ENCODE peak calls at places on chromosomes 1 and 21, in four cellular contexts. H is HT1080, G is Daoy, F is fibroblast of pulmonary artery. Z is an unnamed sample.

GRCh38 chr1:20143734-20144565 is 4.8 kb downstream of the PLA2G2F start:
- DNase-seq in H (no peak), G (no peak), F (no peak), Z (no peak)

GRCh38 chr1:169928438-169929209 is 34.9 kb upstream of the SCYL3 start:
- DNase-seq in H (peak; percentile 55), G (peak; percentile 19), F (peak; percentile 77), Z (peak; percentile 32)

GRCh38 chr1:11059166-11059989 is 440 bp downstream of the SRM start:
- DNase-seq in H (no peak), G (peak; percentile 26), F (no peak), Z (peak; percentile 27)

GRCh38 chr1:31701137-31701736 is 2.6 kb downstream of the COL16A1 start:
- DNase-seq in H (peak; percentile 97), G (peak; percentile 96), F (peak; percentile 99), Z (peak; percentile 93)

GRCh38 chr1:111822138-111822537 is 66.4 kb downstream of the DDX20 start:
- DNase-seq in H (no peak), G (no peak), F (no peak), Z (no peak)

GRCh38 chr1:236018885-236019453 is 45.9 kb downstream of the NID1 start:
- DNase-seq in H (no peak), G (no peak), F (peak; percentile 89), Z (no peak)

GRCh38 chr1:151639466-151639865 is 27.6 kb downstream of the SNX27 start:
- DNase-seq in H (peak; percentile 78), G (peak; percentile 47), F (peak; percentile 70), Z (peak; percentile 37)

GRCh38 chr1:238681451-238681850 is 704.9 kb upstream of the CHRM3 start:
- DNase-seq in H (peak; percentile 39), G (peak; percentile 34), F (peak; percentile 30), Z (no peak)

GRCh38 chr1:195733826-195734225 is 874.4 kb downstream of the KCNT2 start:
- DNase-seq in H (peak; percentile 30), G (no peak), F (peak; percentile 13), Z (peak; percentile 6)

GRCh38 chr1:185735667-185736105 is 1.5 kb downstream of the HMCN1 start:
- DNase-seq in H (no peak), G (peak; percentile 7), F (peak; percentile 27), Z (no peak)

GRCh38 chr1:17527036-17527914 is 12.2 kb upstream of the ARHGEF10L start:
- DNase-seq in H (peak; percentile 23), G (peak; percentile 74), F (peak; percentile 52), Z (no peak)

GRCh38 chr1:226195144-226195543 is 8.6 kb upstream of the ACBD3 start:
- DNase-seq in H (no peak), G (no peak), F (no peak), Z (no peak)

GRCh38 chr1:107664882-107665871 is 299.8 kb downstream of the VAV3 start:
- DNase-seq in H (no peak), G (no peak), F (no peak), Z (no peak)

GRCh38 chr1:37478890-37479254 is 4.5 kb downstream of the ZC3H12A start:
- DNase-seq in H (peak; percentile 72), G (peak; percentile 72), F (peak; percentile 55), Z (peak; percentile 82)

GRCh38 chr1:208000001-208000400 is 89.1 kb upstream of the CD34 start:
- DNase-seq in H (no peak), G (no peak), F (no peak), Z (no peak)

GRCh38 chr21:41170442-41170841 is 2.5 kb downstream of the BACE2 start:
- DNase-seq in H (peak; percentile 51), G (peak; percentile 78), F (peak; percentile 53), Z (peak; percentile 62)

GRCh38 chr1:22388666-22389455 is 62.8 kb upstream of the ZBTB40 start:
- DNase-seq in H (no peak), G (peak; percentile 53), F (peak; percentile 28), Z (peak; percentile 39)

GRCh38 chr1:211609120-211610024 is 30.4 kb upstream of the SLC30A1 start:
- DNase-seq in H (no peak), G (no peak), F (peak; percentile 28), Z (no peak)

GRCh38 chr1:166884040-166884642 is 8.1 kb upstream of the TADA1 start:
- DNase-seq in H (peak; percentile 29), G (peak; percentile 63), F (peak; percentile 26), Z (peak; percentile 31)

GRCh38 chr1:37860346-37860666 is 914 bp upstream of the MTF1 start:
- DNase-seq in H (no peak), G (no peak), F (no peak), Z (no peak)

GRCh38 chr1:209403921-209404320 is 179.6 kb upstream of the CAMK1G start:
- DNase-seq in H (peak; percentile 84), G (no peak), F (no peak), Z (peak; percentile 81)

GRCh38 chr1:97034651-97035050 is 313.1 kb downstream of the PTBP2 start:
- DNase-seq in H (no peak), G (no peak), F (no peak), Z (no peak)

GRCh38 chr1:153775432-153776311 is 465 bp downstream of the SLC27A3 start:
- DNase-seq in H (no peak), G (peak; percentile 70), F (peak; percentile 58), Z (peak; percentile 74)

GRCh38 chr1:217526636-217527035 is 104.3 kb downstream of the GPATCH2 start:
- DNase-seq in H (no peak), G (no peak), F (no peak), Z (peak; percentile 33)

GRCh38 chr1:232950919-232951579 is 638 bp downstream of the NTPCR start:
- DNase-seq in H (peak; percentile 11), G (peak; percentile 72), F (no peak), Z (peak; percentile 25)

GRCh38 chr21:42777757-42778344 is 101.5 kb downstream of the WDR4 start:
- DNase-seq in H (no peak), G (peak; percentile 54), F (no peak), Z (no peak)

GRCh38 chr1:96966536-96967138 is 245.1 kb downstream of the PTBP2 start:
- DNase-seq in H (peak; percentile 78), G (peak; percentile 85), F (peak; percentile 89), Z (peak; percentile 60)

GRCh38 chr1:40153073-40153770 is 8.0 kb upstream of the RLF start:
- DNase-seq in H (peak; percentile 46), G (peak; percentile 50), F (peak; percentile 82), Z (peak; percentile 40)

GRCh38 chr1:200971428-200971903 is 52.0 kb downstream of the KIF21B start:
- DNase-seq in H (no peak), G (no peak), F (no peak), Z (no peak)

GRCh38 chr1:88488277-88488676 is 195.8 kb upstream of the PKN2 start:
- DNase-seq in H (peak; percentile 29), G (peak; percentile 20), F (no peak), Z (no peak)

GRCh38 chr1:211596418-211597181 is 17.6 kb upstream of the SLC30A1 start:
- DNase-seq in H (no peak), G (no peak), F (no peak), Z (no peak)

GRCh38 chr1:65011983-65012382 is 45.6 kb upstream of the JAK1 start:
- DNase-seq in H (peak; percentile 10), G (no peak), F (no peak), Z (no peak)